ENCODE peak calls at places on chromosomes 7 and 10, in four cellular contexts. One of them, this sample, is unnamed.

GRCh38 chr7:139046143-139046542 is 10.3 kb upstream of the ZC3HAV1L start:
- DNase-seq in AG08396: no peak
- DNase-seq in lower lobe of right lung: no peak
- DNase-seq in NCI-H748 treated with DMSO at 0.1 percent for 48 hours: peak; percentile 60
- DNase-seq in this sample: no peak

GRCh38 chr7:140283472-140283871 is 106.7 kb upstream of the KDM7A start:
- DNase-seq in lower lobe of right lung: no peak
- DNase-seq in NCI-H748 treated with DMSO at 0.1 percent for 48 hours: no peak
- DNase-seq in AG08396: no peak
- DNase-seq in this sample: no peak

GRCh38 chr10:116658152-116658551 is 37.4 kb downstream of the PNLIPRP2 start:
- DNase-seq in NCI-H748 treated with DMSO at 0.1 percent for 48 hours: no peak
- DNase-seq in AG08396: no peak
- DNase-seq in lower lobe of right lung: no peak
- DNase-seq in this sample: no peak

GRCh38 chr10:99858849-99859248 is 76.4 kb downstream of the ABCC2 start:
- DNase-seq in lower lobe of right lung: no peak
- DNase-seq in NCI-H748 treated with DMSO at 0.1 percent for 48 hours: no peak
- DNase-seq in AG08396: no peak
- DNase-seq in this sample: no peak

GRCh38 chr10:123755061-123755460 is 88.9 kb downstream of the GPR26 start:
- DNase-seq in NCI-H748 treated with DMSO at 0.1 percent for 48 hours: no peak
- DNase-seq in lower lobe of right lung: no peak
- DNase-seq in AG08396: no peak
- DNase-seq in this sample: no peak

GRCh38 chr7:69892790-69893189 is 294.5 kb downstream of the AUTS2 start:
- DNase-seq in AG08396: no peak
- DNase-seq in NCI-H748 treated with DMSO at 0.1 percent for 48 hours: peak; percentile 16
- DNase-seq in lower lobe of right lung: no peak
- DNase-seq in this sample: no peak

GRCh38 chr10:103276941-103277712 is at the start of gene INA:
- DNase-seq in lower lobe of right lung: no peak
- DNase-seq in NCI-H748 treated with DMSO at 0.1 percent for 48 hours: peak; percentile 52
- DNase-seq in AG08396: peak; percentile 87
- DNase-seq in this sample: no peak

GRCh38 chr10:94461503-94461902 is 59.2 kb downstream of the TBC1D12 start:
- DNase-seq in lower lobe of right lung: no peak
- DNase-seq in NCI-H748 treated with DMSO at 0.1 percent for 48 hours: no peak
- DNase-seq in AG08396: no peak
- DNase-seq in this sample: no peak

GRCh38 chr7:27160546-27161213 is 4.2 kb upstream of the HOXA7 start:
- DNase-seq in AG08396: peak; percentile 92
- DNase-seq in NCI-H748 treated with DMSO at 0.1 percent for 48 hours: peak; percentile 62
- DNase-seq in lower lobe of right lung: peak; percentile 93
- DNase-seq in this sample: peak; percentile 97

GRCh38 chr7:34851431-34851830 is 185.9 kb downstream of the DPY19L1 start:
- DNase-seq in AG08396: no peak
- DNase-seq in lower lobe of right lung: no peak
- DNase-seq in NCI-H748 treated with DMSO at 0.1 percent for 48 hours: no peak
- DNase-seq in this sample: no peak

GRCh38 chr10:130854151-130854550 is 457.4 kb downstream of the TCERG1L start:
- DNase-seq in AG08396: no peak
- DNase-seq in NCI-H748 treated with DMSO at 0.1 percent for 48 hours: no peak
- DNase-seq in lower lobe of right lung: no peak
- DNase-seq in this sample: no peak

GRCh38 chr7:83672157-83672556 is 23.2 kb upstream of the SEMA3E start:
- DNase-seq in lower lobe of right lung: no peak
- DNase-seq in NCI-H748 treated with DMSO at 0.1 percent for 48 hours: no peak
- DNase-seq in AG08396: no peak
- DNase-seq in this sample: no peak

GRCh38 chr7:16212032-16212431 is 209.3 kb downstream of the CRPPA start:
- DNase-seq in lower lobe of right lung: no peak
- DNase-seq in AG08396: no peak
- DNase-seq in NCI-H748 treated with DMSO at 0.1 percent for 48 hours: no peak
- DNase-seq in this sample: no peak